ENCODE peak calls at places on chromosomes 12 and 14, in seven cellular contexts. F is tibial artery, H is transverse colon, T is left ventricle myocardium inferior, I is fibroblast of lung, N is mucosa of descending colon, Z is adrenal gland. G is an unnamed sample. For H3K36me3, the result is how much of the 10 kb centered on the place peaks cover.

GRCh38 chr12:48863296-48863695 is 2.4 kb downstream of the RND1 start:
- DNase-seq in F (no peak), T (no peak), I (no peak), H (no peak), Z (no peak), N (no peak), G (no peak)

GRCh38 chr12:81077686-81078441 is at the start of gene ACSS3:
- DNase-seq in F (peak), Z (peak), N (no peak), I (peak), H (no peak), T (peak), G (no peak)

GRCh38 chr12:117513353-117513752 is 151.9 kb upstream of the NOS1 start:
- DNase-seq in T (peak), H (no peak), N (no peak), I (no peak), F (no peak), Z (no peak), G (no peak)

GRCh38 chr12:90449611-90450010 is 505.4 kb downstream of the CCER1 start:
- DNase-seq in H (no peak), Z (no peak), T (no peak), N (no peak), I (peak), F (no peak), G (no peak)

GRCh38 chr12:19712041-19712440 is 272.7 kb downstream of the AEBP2 start:
- DNase-seq in H (no peak), I (peak), Z (no peak), N (no peak), F (no peak), T (no peak), G (no peak)

GRCh38 chr14:75699331-75699730 is 38.3 kb downstream of the TTLL5 start:
- DNase-seq in Z (no peak), T (no peak), I (no peak), F (no peak), H (no peak), N (no peak), G (no peak)

GRCh38 chr12:98736352-98737326 is 91.5 kb downstream of the APAF1 start:
- DNase-seq in H (no peak), N (no peak), F (no peak), Z (peak), I (peak), T (no peak), G (peak)

GRCh38 chr14:74959596-74960180 is 4.3 kb upstream of the PGF start:
- DNase-seq in H (no peak), Z (no peak), T (no peak), N (no peak), F (no peak), I (no peak), G (no peak)

GRCh38 chr14:34174973-34175372 is 224.1 kb upstream of the EGLN3 start:
- DNase-seq in T (no peak), Z (no peak), I (no peak), F (no peak), N (no peak), H (no peak), G (no peak)

GRCh38 chr12:91180577-91180976 is 2.0 kb downstream of the DCN start:
- DNase-seq in N (no peak), F (no peak), T (no peak), H (no peak), I (peak), Z (no peak), G (no peak)

GRCh38 chr12:49805409-49805808 is 22.8 kb downstream of the NCKAP5L start:
- DNase-seq in F (no peak), I (no peak), T (no peak), Z (no peak), H (no peak), N (no peak), G (no peak)

GRCh38 chr12:25959069-25959961 is 833 bp downstream of the RASSF8 start:
- DNase-seq in Z (peak), H (peak), T (peak), F (peak), N (peak), I (peak), G (peak)

GRCh38 chr12:62983594-62983993 is 48.6 kb upstream of the PPM1H start:
- DNase-seq in F (no peak), Z (no peak), T (peak), H (no peak), N (no peak), I (no peak), G (no peak)

GRCh38 chr12:13175499-13175898 is 21.0 kb upstream of the EMP1 start:
- DNase-seq in I (peak), Z (no peak), N (no peak), F (no peak), T (no peak), H (no peak), G (no peak)

GRCh38 chr14:70595443-70596185 is 4.8 kb downstream of the MED6 start:
- DNase-seq in I (peak), T (no peak), N (no peak), F (no peak), H (no peak), Z (no peak), G (no peak)

GRCh38 chr14:23167006-23167847 is 16.2 kb downstream of the SLC7A8 start:
- DNase-seq in F (no peak), I (no peak), H (no peak), N (no peak), Z (no peak), T (no peak), G (no peak)

GRCh38 chr12:613996-614726 is 49.1 kb downstream of the NINJ2 start:
- DNase-seq in Z (no peak), T (peak), I (no peak), F (no peak), H (peak), N (no peak), G (peak)

GRCh38 chr12:72295744-72296143 is 23.6 kb downstream of the TRHDE start:
- DNase-seq in Z (no peak), F (no peak), N (no peak), I (peak), T (no peak), H (no peak), G (no peak)

GRCh38 chr12:75820848-75821578 is 210.6 kb downstream of the PHLDA1 start:
- DNase-seq in Z (peak), F (peak), H (peak), T (peak), N (peak), I (peak), G (no peak)

GRCh38 chr14:105411985-105412767 is 7.5 kb upstream of the MTA1 start:
- DNase-seq in Z (no peak), N (no peak), T (no peak), I (no peak), F (no peak), H (no peak), G (no peak)

GRCh38 chr14:105412768-105413541 is 6.7 kb upstream of the MTA1 start:
- DNase-seq in T (no peak), Z (no peak), N (no peak), F (no peak), H (no peak), I (no peak), G (no peak)

GRCh38 chr14:105409379-105409778 is 10.2 kb upstream of the MTA1 start:
- DNase-seq in H (no peak), T (no peak), I (no peak), F (no peak), N (no peak), Z (no peak), G (no peak)

GRCh38 chr14:105410642-105411016 is 9.0 kb upstream of the MTA1 start:
- DNase-seq in N (no peak), Z (no peak), T (no peak), H (no peak), F (no peak), I (no peak), G (no peak)

GRCh38 chr14:105411017-105411941 is 8.3 kb upstream of the MTA1 start:
- DNase-seq in Z (no peak), F (no peak), I (peak), H (peak), T (peak), N (peak), G (peak)
- H3K4me3 ChIP-seq in Z (no peak), F (peak), I (no peak), H (no peak), T (peak), N (no peak), G (peak)

DNA sequence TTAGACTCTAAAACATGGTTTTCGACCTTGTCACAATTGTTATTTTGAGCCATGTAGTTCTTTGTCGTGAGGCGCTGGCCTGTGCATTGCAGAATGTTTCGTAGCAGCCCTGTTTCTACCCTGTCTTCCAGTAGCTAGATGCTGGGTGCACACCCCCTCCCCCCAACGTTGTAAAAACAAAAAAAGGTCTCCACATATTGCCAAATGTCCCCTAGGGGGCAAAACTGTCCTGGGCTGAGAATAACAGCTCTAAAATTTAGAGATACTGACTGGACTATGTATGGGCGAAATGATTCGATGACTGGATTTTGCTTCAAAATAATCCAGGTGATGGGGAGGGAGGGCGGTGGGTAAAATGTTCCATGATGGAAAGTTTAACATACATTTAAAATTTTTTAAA is 126.1 kb upstream of the FUT8 start:
- DNase-seq in Z (no peak), N (no peak), F (no peak), H (no peak), T (no peak), I (peak), G (no peak)
- TF ChIP-seq CTCF in Z (no peak), N (no peak), F (no peak), H (peak), T (no peak), I (peak), G (peak)

GRCh38 chr12:32235251-32235650 is 128.6 kb downstream of the BICD1 start:
- DNase-seq in T (no peak), H (no peak), F (no peak), N (no peak), I (no peak), Z (no peak), G (no peak)
- H3K36me3 ChIP-seq in T (under half), H (under half), F (under half), N (under half), I (under half), Z (under half), G (under half)

DNA sequence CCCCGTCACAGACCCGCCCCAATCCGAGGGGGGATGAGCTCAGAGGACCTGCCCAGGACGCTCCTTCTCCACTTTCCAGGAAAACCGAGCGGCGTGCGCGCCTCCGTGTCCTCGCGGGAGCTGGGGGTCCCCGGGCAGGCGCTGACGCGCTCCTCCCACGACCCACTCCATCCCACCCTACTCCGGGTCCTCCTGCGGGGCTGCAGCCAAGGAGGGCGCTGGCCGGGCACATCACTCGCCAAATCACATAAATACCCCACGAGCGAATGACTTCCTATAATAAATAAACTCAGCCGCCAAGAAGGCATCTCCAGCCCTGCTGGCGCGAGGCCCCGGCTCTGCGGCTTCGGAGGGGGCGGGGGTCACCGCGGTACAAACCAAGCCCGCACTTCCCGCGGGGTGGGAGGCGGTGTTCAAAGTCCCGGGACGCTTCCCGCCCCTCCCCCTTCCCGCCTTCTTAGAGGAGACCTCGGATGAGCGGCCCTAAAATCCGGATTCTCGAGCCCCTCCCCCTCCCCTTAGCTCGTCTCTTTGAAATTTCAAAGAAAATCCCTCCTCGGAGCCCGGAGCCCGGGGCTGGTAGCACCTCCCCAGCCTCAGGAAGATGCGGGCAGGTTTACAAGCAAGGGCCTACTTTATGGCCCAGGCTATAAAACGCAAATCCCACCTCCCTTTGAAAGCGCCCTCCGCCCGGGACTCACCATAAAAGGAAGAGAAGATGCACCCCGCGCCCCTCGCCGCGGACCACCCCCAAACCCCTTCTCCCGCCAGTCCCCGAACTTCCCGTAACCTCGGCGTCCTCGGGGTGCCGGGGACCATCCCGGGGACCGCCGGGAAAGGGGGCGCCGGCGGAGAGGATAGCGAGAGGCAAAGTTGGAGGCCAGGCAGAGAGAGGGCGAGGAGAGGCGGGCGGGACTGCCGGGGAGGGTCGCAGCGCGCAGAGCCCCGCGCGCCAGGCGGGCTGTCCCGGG is 718 bp upstream of the FZD10 start:
- DNase-seq in T (peak), F (peak), N (peak), I (peak), H (peak), Z (no peak), G (no peak)
- H3K4me3 ChIP-seq in T (peak), F (peak), N (no peak), I (no peak), H (peak), Z (no peak), G (no peak)

DNA sequence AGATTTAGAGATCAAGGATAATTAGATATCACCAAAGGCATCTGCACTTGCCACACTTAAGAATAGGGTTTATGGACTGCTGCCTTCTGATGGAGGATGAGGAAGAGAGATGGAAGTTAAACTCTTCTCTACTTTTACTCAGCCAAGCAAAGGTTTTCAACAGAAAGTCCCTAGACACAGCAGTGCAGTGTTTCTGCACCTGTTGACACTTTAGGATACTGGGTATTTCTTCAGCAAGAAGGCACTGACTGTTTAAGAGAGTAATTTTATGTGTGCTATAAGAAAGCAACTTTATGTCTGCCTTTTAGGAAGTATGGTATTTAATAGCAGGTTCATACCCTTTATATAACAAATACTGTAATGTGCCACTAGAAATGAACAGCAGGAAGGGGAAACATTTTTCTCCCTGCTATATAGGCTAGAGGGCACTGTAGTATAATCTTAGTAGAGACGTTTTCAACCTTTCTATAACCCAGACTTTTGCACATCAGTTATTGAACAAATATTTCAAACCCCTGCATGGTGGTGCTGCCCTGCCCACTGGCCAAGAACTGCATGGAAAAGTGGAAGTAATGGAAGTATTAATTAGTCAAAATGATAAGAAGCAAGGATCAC is 225.0 kb upstream of the GRIP1 start:
- DNase-seq in N (no peak), F (no peak), Z (no peak), H (no peak), T (no peak), I (no peak), G (no peak)
- TF ChIP-seq CTCF in N (no peak), F (no peak), Z (no peak), H (no peak), T (no peak), I (no peak), G (no peak)

GRCh38 chr12:29750131-29750927 is 33.4 kb downstream of the TMTC1 start:
- DNase-seq in F (no peak), Z (no peak), N (no peak), I (no peak), H (no peak), T (no peak), G (peak)
- H3K36me3 ChIP-seq in F (under half), Z (under half), N (under half), I (under half), H (under half), T (half or more), G (under half)